ENCODE peak calls at places on chromosomes 6 and 20, in four cellular contexts. U, H, A and V are unnamed samples. For H3K27me3, the result is how much of the 10 kb centered on the place peaks cover.

GRCh38 chr6:43052842-43053544 is 658 bp downstream of the CUL7 start:
- DNase-seq in A (no peak), U (peak), H (peak), V (no peak)

GRCh38 chr20:18272451-18272850 is 15.9 kb upstream of the ZNF133 start:
- DNase-seq in A (no peak), U (peak), H (no peak), V (no peak)

GRCh38 chr6:26200918-26201721 is 113.9 kb downstream of the HFE start:
- DNase-seq in U (no peak), A (no peak), H (no peak), V (no peak)

GRCh38 chr6:3260772-3261517 is 2.2 kb downstream of the PSMG4 start:
- DNase-seq in U (no peak), H (no peak), A (no peak), V (no peak)

GRCh38 chr6:5213851-5214507 is 46.8 kb downstream of the LYRM4 start:
- DNase-seq in A (no peak), H (peak), U (peak), V (no peak)

GRCh38 chr6:145148392-145149175 is 586.7 kb downstream of the EPM2A start:
- DNase-seq in U (peak), A (peak), H (peak), V (peak)

GRCh38 chr6:109961666-109962065 is 16.4 kb upstream of the GPR6 start:
- DNase-seq in U (no peak), A (no peak), H (peak), V (peak)

GRCh38 chr20:47336013-47336754 is 20.3 kb downstream of the ZMYND8 start:
- DNase-seq in U (no peak), A (peak), H (peak), V (no peak)

GRCh38 chr6:150203871-150204545 is 61.2 kb downstream of the PPP1R14C start:
- DNase-seq in H (no peak), A (no peak), U (no peak), V (no peak)

GRCh38 chr6:22727709-22728108 is 158.3 kb downstream of the HDGFL1 start:
- DNase-seq in H (peak), A (no peak), U (no peak), V (no peak)

GRCh38 chr6:169961772-169962561 is 210.5 kb downstream of the ERMARD start:
- DNase-seq in A (no peak), H (no peak), U (no peak), V (no peak)

GRCh38 chr20:21389368-21389767 is 8.0 kb downstream of the NKX2-4 start:
- DNase-seq in H (no peak), A (no peak), U (no peak), V (no peak)

GRCh38 chr20:61487346-61488022 is 235.4 kb downstream of the CDH4 start:
- DNase-seq in U (no peak), H (peak), A (no peak), V (no peak)
- H3K4me3 ChIP-seq in U (no peak), H (no peak), A (no peak), V (no peak)

GRCh38 chr20:40945754-40946451 is 82.7 kb upstream of the TOP1 start:
- DNase-seq in A (no peak), H (peak), U (peak), V (no peak)
- TF ChIP-seq CTCF in A (peak), H (peak), U (peak), V (peak)

GRCh38 chr6:16654703-16655102 is 106.6 kb downstream of the ATXN1 start:
- DNase-seq in U (no peak), A (no peak), H (no peak), V (no peak)

GRCh38 chr6:16651871-16652270 is 109.4 kb downstream of the ATXN1 start:
- DNase-seq in H (no peak), U (no peak), A (no peak), V (no peak)

GRCh38 chr6:16656451-16656850 is 104.8 kb downstream of the ATXN1 start:
- DNase-seq in U (no peak), A (no peak), H (no peak), V (no peak)

GRCh38 chr6:16649895-16650294 is 111.4 kb downstream of the ATXN1 start:
- DNase-seq in A (no peak), H (no peak), U (no peak), V (no peak)

GRCh38 chr6:16653226-16653625 is 108.0 kb downstream of the ATXN1 start:
- DNase-seq in H (no peak), A (no peak), U (no peak), V (no peak)
- H3K27me3 ChIP-seq in H (under half), A (under half), U (under half), V (under half)

GRCh38 chr6:13338038-13338437 is 9.7 kb upstream of the TBC1D7 start:
- DNase-seq in A (no peak), U (no peak), H (no peak), V (no peak)
- H3K4me3 ChIP-seq in A (no peak), U (no peak), H (no peak), V (no peak)

GRCh38 chr6:73798592-73798991 is 102.6 kb downstream of the CD109 start:
- DNase-seq in U (peak), A (peak), H (peak), V (peak)
- TF ChIP-seq CTCF in U (peak), A (peak), H (peak), V (peak)